ENCODE peak calls at places on chromosomes 11 and 22, in eight cellular contexts. Q is A172; G is colonic mucosa; R is stimulated activated CD4-positive, alpha-beta T cell treated with anti-CD3 and anti-CD28 coated beads, Interleukin-2, amount 100 ng/mL, for 48 hours; D is NCI-H69; M is stimulated activated CD8-positive, alpha-beta memory T cell treated with anti-CD3 and anti-CD28 coated beads, Interleukin-2, amount 100 ng/mL, for 1 hour; O is RPMI7951; H is GM04504. U is an unnamed sample.

GRCh38 chr11:2885017-2885675 is 429 bp downstream of the CDKN1C start:
- DNase-seq in Q (peak), G (peak), R (no peak), D (peak), M (no peak), O (no peak), H (no peak), U (no peak)

GRCh38 chr22:39219071-39220050 is 25.4 kb downstream of the PDGFB start:
- DNase-seq in Q (peak), G (no peak), R (no peak), D (peak), M (no peak), O (no peak), H (no peak), U (no peak)

GRCh38 chr22:38292694-38293093 is 19.9 kb upstream of the TMEM184B start:
- DNase-seq in Q (no peak), G (no peak), R (no peak), D (no peak), M (no peak), O (no peak), H (no peak), U (no peak)

GRCh38 chr11:127255239-127255638 is 254.7 kb upstream of the KIRREL3 start:
- DNase-seq in Q (no peak), G (no peak), R (no peak), D (no peak), M (no peak), O (no peak), H (no peak), U (no peak)

GRCh38 chr11:29131055-29131454 is 885.8 kb downstream of the KCNA4 start:
- DNase-seq in Q (no peak), G (no peak), R (no peak), D (no peak), M (no peak), O (no peak), H (no peak), U (no peak)

GRCh38 chr11:66868726-66869291 is 11.9 kb downstream of the LRFN4 start:
- DNase-seq in Q (peak), G (peak), R (peak), D (peak), M (peak), O (no peak), H (no peak), U (no peak)

GRCh38 chr11:81071641-81072040 is 1630.8 kb upstream of the TENM4 start:
- DNase-seq in Q (no peak), G (no peak), R (no peak), D (peak), M (no peak), O (no peak), H (no peak), U (no peak)

GRCh38 chr11:122113836-122114235 is 2.2 kb downstream of the BLID start:
- DNase-seq in Q (no peak), G (no peak), R (no peak), D (no peak), M (no peak), O (no peak), H (no peak), U (no peak)

GRCh38 chr11:131894615-131895544 is 524.5 kb downstream of the NTM start:
- DNase-seq in Q (no peak), G (no peak), R (no peak), D (peak), M (no peak), O (no peak), H (no peak), U (no peak)

GRCh38 chr11:29914203-29914930 is 102.5 kb downstream of the KCNA4 start:
- DNase-seq in Q (peak), G (no peak), R (no peak), D (no peak), M (no peak), O (no peak), H (no peak), U (no peak)

GRCh38 chr11:498297-499181 is 8.5 kb downstream of the RNH1 start:
- DNase-seq in Q (no peak), G (no peak), R (no peak), D (no peak), M (no peak), O (no peak), H (no peak), U (no peak)

GRCh38 chr22:27614291-27615007 is 187.1 kb downstream of the MN1 start:
- DNase-seq in Q (no peak), G (no peak), R (no peak), D (no peak), M (no peak), O (no peak), H (no peak), U (no peak)

GRCh38 chr22:44360686-44361381 is 48.1 kb upstream of the SHISAL1 start:
- DNase-seq in Q (peak), G (no peak), R (no peak), D (peak), M (no peak), O (peak), H (peak), U (peak)

GRCh38 chr11:34890812-34891211 is 25.4 kb downstream of the APIP start:
- DNase-seq in Q (peak), G (no peak), R (no peak), D (peak), M (no peak), O (peak), H (peak), U (no peak)

GRCh38 chr11:129950319-129951034 is 52.2 kb downstream of the PRDM10 start:
- DNase-seq in Q (no peak), G (peak), R (no peak), D (peak), M (no peak), O (no peak), H (peak), U (no peak)

GRCh38 chr11:10490398-10491232 is 35.6 kb downstream of the AMPD3 start:
- DNase-seq in Q (peak), G (peak), R (no peak), D (peak), M (no peak), O (peak), H (peak), U (peak)

GRCh38 chr11:76234704-76235232 is 28.5 kb upstream of the WNT11 start:
- DNase-seq in Q (no peak), G (peak), R (peak), D (no peak), M (no peak), O (peak), H (no peak), U (no peak)

GRCh38 chr11:3799883-3800282 is 2.5 kb upstream of the NUP98 start:
- DNase-seq in Q (no peak), G (no peak), R (no peak), D (no peak), M (no peak), O (no peak), H (no peak), U (no peak)

GRCh38 chr11:69286358-69287327 is 7.3 kb upstream of the MYEOV start:
- DNase-seq in Q (no peak), G (no peak), R (no peak), D (no peak), M (no peak), O (no peak), H (no peak), U (no peak)

GRCh38 chr11:63592975-63593395 is 21.2 kb downstream of the PLAAT3 start:
- DNase-seq in Q (no peak), G (no peak), R (no peak), D (no peak), M (no peak), O (peak), H (no peak), U (no peak)

GRCh38 chr11:128523616-128524015 is 63.7 kb downstream of the ETS1 start:
- DNase-seq in Q (no peak), G (no peak), R (no peak), D (peak), M (no peak), O (peak), H (no peak), U (no peak)

U was measured in AG09309.